ENCODE peak calls at places on chromosomes 3 and 15, in four cellular contexts. F is CD14-positive monocyte, Z is HuH-7, O is lower leg skin. V is an unnamed sample.

GRCh38 chr3:187742351-187743171 is 2.7 kb downstream of the BCL6 start:
- DNase-seq in F (no peak), Z (no peak), O (peak), V (no peak)

GRCh38 chr3:111681705-111682426 is 86.7 kb upstream of the ZBED2 start:
- DNase-seq in F (no peak), Z (no peak), O (no peak), V (no peak)

GRCh38 chr3:132592211-132592610 is 4.9 kb upstream of the ACKR4 start:
- DNase-seq in F (no peak), Z (no peak), O (no peak), V (no peak)

GRCh38 chr15:33126559-33127290 is 67.8 kb downstream of the FMN1 start:
- DNase-seq in F (peak), Z (no peak), O (peak), V (peak)

GRCh38 chr3:141659821-141660597 is 78.1 kb upstream of the RNF7 start:
- DNase-seq in F (no peak), Z (peak), O (peak), V (no peak)

GRCh38 chr3:186097663-186098451 is 11.0 kb downstream of the ETV5 start:
- DNase-seq in F (no peak), Z (peak), O (peak), V (peak)

GRCh38 chr3:38000242-38000916 is 9.8 kb downstream of the VILL start:
- DNase-seq in F (peak), Z (no peak), O (no peak), V (no peak)

GRCh38 chr3:133040696-133041523 is 2.7 kb downstream of the TMEM108 start:
- DNase-seq in F (no peak), Z (peak), O (peak), V (no peak)

GRCh38 chr3:52226229-52226817 is 878 bp upstream of the TLR9 start:
- DNase-seq in F (no peak), Z (no peak), O (no peak), V (no peak)

GRCh38 chr15:62068071-62068786 is 1.5 kb downstream of the C2CD4A start:
- DNase-seq in F (peak), Z (peak), O (no peak), V (no peak)

GRCh38 chr3:170864525-170865208 is 5.3 kb downstream of the RPL22L1 start:
- DNase-seq in F (no peak), Z (no peak), O (no peak), V (no peak)

GRCh38 chr15:59062985-59063384 is 42.0 kb upstream of the CCNB2 start:
- DNase-seq in F (no peak), Z (no peak), O (no peak), V (no peak)

GRCh38 chr3:155560594-155560993 is 184.3 kb downstream of the PLCH1 start:
- DNase-seq in F (no peak), Z (no peak), O (no peak), V (no peak)

GRCh38 chr15:35603298-35603697 is 57.3 kb upstream of the DPH6 start:
- DNase-seq in F (no peak), Z (no peak), O (no peak), V (no peak)

GRCh38 chr3:41404601-41405000 is 205.3 kb downstream of the CTNNB1 start:
- DNase-seq in F (no peak), Z (no peak), O (no peak), V (no peak)

GRCh38 chr3:177410734-177411133 is 213.5 kb upstream of the TBL1XR1 start:
- DNase-seq in F (no peak), Z (no peak), O (no peak), V (no peak)

GRCh38 chr15:40333922-40334492 is 6.7 kb downstream of the CCDC9B start:
- DNase-seq in F (peak), Z (no peak), O (peak), V (no peak)

GRCh38 chr15:28919201-28919627 is 33.4 kb downstream of the APBA2 start:
- DNase-seq in F (no peak), Z (peak), O (no peak), V (no peak)

GRCh38 chr3:42116466-42116865 is 25.3 kb downstream of the TRAK1 start:
- DNase-seq in F (no peak), Z (no peak), O (no peak), V (no peak)

GRCh38 chr3:188262488-188262887 is 108.5 kb downstream of the LPP start:
- DNase-seq in F (no peak), Z (no peak), O (no peak), V (no peak)

GRCh38 chr3:151195818-151196217 is 7.2 kb downstream of the GPR171 start:
- DNase-seq in F (no peak), Z (no peak), O (no peak), V (no peak)

GRCh38 chr3:120160050-120160449 is 65.8 kb upstream of the GSK3B start:
- DNase-seq in F (no peak), Z (peak), O (peak), V (peak)

GRCh38 chr3:153162513-153163348 is 705 bp downstream of the RAP2B start:
- DNase-seq in F (peak), Z (no peak), O (peak), V (no peak)

GRCh38 chr3:197490659-197491058 is 65.1 kb downstream of the BDH1 start:
- DNase-seq in F (no peak), Z (no peak), O (no peak), V (no peak)

GRCh38 chr15:91224750-91225380 is 124.8 kb downstream of the SV2B start:
- DNase-seq in F (no peak), Z (peak), O (no peak), V (no peak)

GRCh38 chr3:194000100-194000499 is 135.8 kb upstream of the HES1 start:
- DNase-seq in F (no peak), Z (no peak), O (peak), V (no peak)

GRCh38 chr3:197031315-197032285 is 2.0 kb upstream of the MELTF start:
- DNase-seq in F (peak), Z (peak), O (peak), V (peak)

GRCh38 chr15:38941399-38941953 is 376.9 kb upstream of the RASGRP1 start:
- DNase-seq in F (no peak), Z (no peak), O (no peak), V (no peak)

GRCh38 chr15:67510597-67511225 is 10.2 kb upstream of the C15orf61 start:
- DNase-seq in F (no peak), Z (no peak), O (no peak), V (no peak)

GRCh38 chr3:20054549-20054987 is 14.3 kb downstream of the KAT2B start:
- DNase-seq in F (peak), Z (no peak), O (peak), V (peak)

GRCh38 chr3:195056506-195056905 is 214.5 kb downstream of the XXYLT1 start:
- DNase-seq in F (no peak), Z (no peak), O (no peak), V (no peak)

GRCh38 chr15:43225201-43225949 is 4.6 kb upstream of the EPB42 start:
- DNase-seq in F (no peak), Z (peak), O (no peak), V (no peak)

GRCh38 chr3:53155763-53156162 is 5.2 kb upstream of the PRKCD start:
- DNase-seq in F (no peak), Z (no peak), O (no peak), V (no peak)

GRCh38 chr3:49673131-49673714 is 928 bp upstream of the APEH start:
- DNase-seq in F (no peak), Z (peak), O (no peak), V (no peak)